ENCODE peak calls at places on chromosomes 5 and 9, in four cellular contexts. M, H, L and N are unnamed samples.

GRCh38 chr5:178790371-178790770 is 59.9 kb upstream of the ZNF354A start:
- DNase-seq in M (no peak), H (no peak), L (no peak), N (no peak)

GRCh38 chr5:76482961-76483360 is 79.9 kb downstream of the IQGAP2 start:
- DNase-seq in M (no peak), H (no peak), L (no peak), N (no peak)

GRCh38 chr9:129609486-129610192 is 11.3 kb downstream of the C9orf50 start:
- DNase-seq in M (no peak), H (peak), L (peak), N (no peak)

GRCh38 chr9:38212016-38212415 is 143.0 kb upstream of the SHB start:
- DNase-seq in M (no peak), H (no peak), L (peak), N (no peak)

GRCh38 chr5:143402464-143403356 is 776 bp downstream of the NR3C1 start:
- DNase-seq in M (no peak), H (peak), L (peak), N (peak)

GRCh38 chr5:52657231-52657645 is 130.5 kb upstream of the ITGA1 start:
- DNase-seq in M (peak), H (no peak), L (no peak), N (no peak)

GRCh38 chr9:126417007-126417406 is 90.4 kb downstream of the MVB12B start:
- DNase-seq in M (no peak), H (no peak), L (no peak), N (no peak)

GRCh38 chr5:4255441-4255840 is 659.8 kb downstream of the IRX1 start:
- DNase-seq in M (no peak), H (no peak), L (no peak), N (no peak)

GRCh38 chr5:29794146-29794787 is 1399.2 kb upstream of the CDH6 start:
- DNase-seq in M (no peak), H (no peak), L (no peak), N (no peak)

GRCh38 chr9:89519393-89519805 is 21.5 kb upstream of the SEMA4D start:
- DNase-seq in M (no peak), H (no peak), L (no peak), N (no peak)

GRCh38 chr5:172412724-172413260 is 41.5 kb downstream of the SH3PXD2B start:
- DNase-seq in M (peak), H (no peak), L (peak), N (no peak)

GRCh38 chr5:108801776-108802175 is 54.1 kb downstream of the FER start:
- DNase-seq in M (peak), H (no peak), L (no peak), N (no peak)

GRCh38 chr9:20384642-20385041 is 237.7 kb downstream of the MLLT3 start:
- DNase-seq in M (no peak), H (no peak), L (no peak), N (no peak)

GRCh38 chr9:83034587-83034986 is 28.4 kb downstream of the RASEF start:
- DNase-seq in M (no peak), H (no peak), L (no peak), N (no peak)

GRCh38 chr9:71941060-71941568 is 29.7 kb downstream of the C9orf85 start:
- DNase-seq in M (no peak), H (no peak), L (no peak), N (no peak)